ENCODE peak calls at places on chromosomes 3 and 15, in eight cellular contexts. V, T, S, N, Q, H, L and O are unnamed samples. For H3K36me3, the result is how much of the 10 kb centered on the place peaks cover.

GRCh38 chr3:138673641-138674040 is 65.1 kb downstream of the FAIM start:
- DNase-seq in V (no peak), T (no peak), S (peak), N (peak), Q (no peak), H (peak), L (no peak), O (no peak)

GRCh38 chr3:31891876-31892455 is 89.1 kb downstream of the OSBPL10 start:
- DNase-seq in V (no peak), T (no peak), S (no peak), N (no peak), Q (no peak), H (no peak), L (no peak), O (no peak)

GRCh38 chr15:45892182-45892581 is 257.4 kb downstream of the SQOR start:
- DNase-seq in V (no peak), T (no peak), S (no peak), N (peak), Q (no peak), H (no peak), L (no peak), O (no peak)

GRCh38 chr3:169623971-169624370 is 39.5 kb downstream of the MECOM start:
- DNase-seq in V (no peak), T (no peak), S (no peak), N (no peak), Q (peak), H (no peak), L (no peak), O (no peak)

GRCh38 chr3:50194903-50195500 is 3.6 kb downstream of the GNAT1 start:
- DNase-seq in V (peak), T (no peak), S (no peak), N (peak), Q (peak), H (no peak), L (no peak), O (peak)

GRCh38 chr3:126528800-126529541 is 5.0 kb downstream of the CHST13 start:
- DNase-seq in V (peak), T (no peak), S (no peak), N (peak), Q (peak), H (peak), L (peak), O (no peak)

GRCh38 chr15:29986946-29987345 is 95.8 kb upstream of the GOLGA8J start:
- DNase-seq in V (no peak), T (no peak), S (no peak), N (no peak), Q (no peak), H (no peak), L (no peak), O (no peak)

GRCh38 chr3:12294885-12295580 is 6.2 kb downstream of the PPARG start:
- DNase-seq in V (no peak), T (no peak), S (peak), N (peak), Q (no peak), H (peak), L (no peak), O (no peak)

GRCh38 chr3:184333700-184334099 is 3.7 kb upstream of the FAM131A start:
- DNase-seq in V (no peak), T (no peak), S (no peak), N (no peak), Q (no peak), H (no peak), L (peak), O (no peak)
- H3K36me3 ChIP-seq in V (half or more), T (half or more), S (half or more), N (half or more), Q (under half), H (half or more), L (under half), O (under half)

GRCh38 chr15:67828379-67828968 is 3.2 kb downstream of the SKOR1 start:
- DNase-seq in V (no peak), T (no peak), S (no peak), N (no peak), Q (no peak), H (no peak), L (no peak), O (peak)

GRCh38 chr15:67825880-67826716 is 789 bp downstream of the SKOR1 start:
- DNase-seq in V (no peak), T (no peak), S (no peak), N (no peak), Q (peak), H (no peak), L (no peak), O (peak)

GRCh38 chr15:67824900-67825879 is at the start of gene SKOR1:
- DNase-seq in V (peak), T (no peak), S (peak), N (peak), Q (no peak), H (peak), L (peak), O (peak)

GRCh38 chr15:67827561-67828378 is 2.5 kb downstream of the SKOR1 start:
- DNase-seq in V (no peak), T (no peak), S (no peak), N (no peak), Q (peak), H (no peak), L (no peak), O (peak)

GRCh38 chr15:67826717-67827560 is 1.6 kb downstream of the SKOR1 start:
- DNase-seq in V (peak), T (no peak), S (no peak), N (no peak), Q (peak), H (no peak), L (no peak), O (peak)
- H3K4me3 ChIP-seq in V (no peak), T (no peak), S (no peak), N (no peak), Q (no peak), H (no peak), L (peak), O (no peak)

DNA sequence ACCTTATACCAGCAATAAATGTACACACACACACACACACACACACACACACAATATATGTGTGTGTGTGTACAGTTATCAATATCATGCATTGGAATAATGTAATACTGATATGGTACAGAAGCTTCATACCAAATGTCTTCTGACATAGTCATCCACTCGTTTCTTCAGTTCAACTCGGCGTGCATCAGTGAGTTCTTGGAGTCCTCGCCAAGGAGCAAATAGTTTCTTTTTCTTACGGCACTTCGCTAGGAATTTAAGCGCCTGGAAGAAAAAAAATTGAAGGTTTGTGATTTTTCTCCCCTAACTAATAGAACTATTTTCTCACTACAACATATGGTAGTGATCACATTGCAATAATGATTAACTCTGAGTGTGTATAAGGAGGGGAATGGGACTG is 32.1 kb upstream of the GOLGB1 start:
- DNase-seq in V (no peak), T (no peak), S (no peak), N (no peak), Q (no peak), H (no peak), L (no peak), O (no peak)
- H3K36me3 ChIP-seq in V (half or more), T (half or more), S (under half), N (under half), Q (under half), H (under half), L (under half), O (under half)

GRCh38 chr3:152298393-152299242 is 29.9 kb downstream of the MBNL1 start:
- DNase-seq in V (peak), T (no peak), S (peak), N (peak), Q (peak), H (peak), L (peak), O (no peak)

GRCh38 chr3:152301745-152302181 is 33.0 kb downstream of the MBNL1 start:
- DNase-seq in V (no peak), T (no peak), S (no peak), N (peak), Q (no peak), H (no peak), L (no peak), O (no peak)

GRCh38 chr3:152302521-152303021 is 33.8 kb downstream of the MBNL1 start:
- DNase-seq in V (no peak), T (no peak), S (peak), N (peak), Q (peak), H (peak), L (peak), O (no peak)

GRCh38 chr3:152299243-152299976 is 30.7 kb downstream of the MBNL1 start:
- DNase-seq in V (no peak), T (no peak), S (no peak), N (peak), Q (peak), H (no peak), L (peak), O (no peak)

DNA sequence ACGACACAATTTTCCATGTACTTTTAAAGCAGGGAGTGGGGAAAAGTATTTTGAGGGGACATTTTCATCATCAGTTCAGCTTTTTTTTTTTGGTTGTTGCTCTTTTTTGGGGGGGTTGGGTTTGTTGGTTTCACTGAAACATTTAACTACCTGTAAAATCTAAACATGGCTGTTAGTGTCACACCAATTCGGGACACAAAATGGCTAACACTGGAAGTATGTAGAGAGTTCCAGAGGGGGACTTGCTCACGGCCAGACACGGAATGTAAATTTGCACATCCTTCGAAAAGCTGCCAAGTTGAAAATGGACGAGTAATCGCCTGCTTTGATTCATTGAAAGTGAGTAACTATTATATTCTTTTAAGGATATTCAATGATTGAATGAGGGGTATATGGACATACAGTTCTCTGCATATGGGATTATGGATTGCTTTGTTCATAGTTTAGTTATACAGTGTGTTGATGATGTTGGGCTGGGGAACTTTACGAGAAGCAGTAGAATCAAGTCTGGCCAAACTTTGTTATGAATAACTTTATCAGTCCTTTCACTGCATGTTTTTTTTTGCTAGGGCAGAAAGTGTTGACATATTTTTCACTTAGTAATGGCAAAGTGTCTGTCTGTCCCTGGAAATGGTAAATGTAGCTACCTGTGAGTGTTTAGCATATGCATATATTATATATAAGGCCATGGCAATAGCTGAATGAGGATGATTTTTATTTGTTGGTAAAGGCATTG is 31.5 kb downstream of the MBNL1 start:
- DNase-seq in V (no peak), T (no peak), S (no peak), N (peak), Q (no peak), H (no peak), L (no peak), O (no peak)
- H3K4me3 ChIP-seq in V (peak), T (no peak), S (peak), N (peak), Q (no peak), H (no peak), L (peak), O (no peak)

DNA sequence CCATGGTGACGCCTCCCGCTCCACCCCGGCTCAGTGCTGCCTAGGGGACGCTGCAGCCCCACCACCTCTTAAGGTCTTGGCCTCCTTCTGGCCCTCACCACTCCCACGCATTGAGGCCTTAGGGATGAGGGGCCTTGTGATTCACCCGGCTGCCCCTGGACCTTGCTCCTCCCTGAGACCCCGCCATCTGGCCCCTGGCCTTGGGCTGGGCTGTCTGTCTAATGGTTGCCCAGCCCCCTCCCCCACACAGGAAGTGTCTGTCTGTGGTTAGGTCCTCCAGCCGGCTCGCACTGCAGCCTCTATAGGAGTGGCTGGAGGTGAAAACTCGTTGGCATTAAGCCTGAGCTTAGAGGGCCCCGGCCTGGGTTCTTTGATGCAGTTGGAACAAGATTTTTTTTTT is 21.5 kb upstream of the MTHFS start:
- DNase-seq in V (no peak), T (no peak), S (no peak), N (no peak), Q (no peak), H (no peak), L (no peak), O (no peak)
- H3K36me3 ChIP-seq in V (under half), T (half or more), S (under half), N (under half), Q (under half), H (under half), L (under half), O (under half)

GRCh38 chr3:8500208-8500961 is 1.2 kb upstream of the LMCD1 start:
- DNase-seq in V (peak), T (no peak), S (peak), N (peak), Q (peak), H (peak), L (no peak), O (no peak)
- H3K4me3 ChIP-seq in V (peak), T (no peak), S (no peak), N (peak), Q (no peak), H (no peak), L (no peak), O (no peak)

GRCh38 chr15:44299997-44300396 is 11.5 kb downstream of the GOLM2 start:
- DNase-seq in V (no peak), T (no peak), S (no peak), N (no peak), Q (no peak), H (no peak), L (no peak), O (no peak)
- H3K36me3 ChIP-seq in V (under half), T (under half), S (under half), N (under half), Q (under half), H (under half), L (under half), O (under half)

GRCh38 chr3:186361246-186361611 is 805 bp downstream of the DGKG start:
- DNase-seq in V (no peak), T (peak), S (no peak), N (no peak), Q (no peak), H (no peak), L (no peak), O (no peak)

GRCh38 chr3:186362409-186362757 is 349 bp upstream of the DGKG start:
- DNase-seq in V (no peak), T (no peak), S (no peak), N (no peak), Q (no peak), H (no peak), L (no peak), O (no peak)

GRCh38 chr3:186359078-186359477 is 3.0 kb downstream of the DGKG start:
- DNase-seq in V (no peak), T (no peak), S (no peak), N (no peak), Q (no peak), H (peak), L (no peak), O (no peak)

GRCh38 chr3:186361612-186362408 is at the start of gene DGKG:
- DNase-seq in V (peak), T (peak), S (no peak), N (peak), Q (peak), H (peak), L (peak), O (peak)

GRCh38 chr3:186360779-186361178 is 1.3 kb downstream of the DGKG start:
- DNase-seq in V (peak), T (peak), S (no peak), N (no peak), Q (no peak), H (no peak), L (peak), O (peak)
- H3K4me3 ChIP-seq in V (no peak), T (peak), S (no peak), N (no peak), Q (no peak), H (peak), L (peak), O (peak)